ENCODE peak calls at places on chromosomes 7 and 10, in six cellular contexts. Q, G, N, P, O and U are unnamed samples.

GRCh38 chr7:130394421-130395188 is 14.3 kb downstream of the CPA1 start:
- DNase-seq in G (no peak), N (no peak), O (no peak), P (no peak), Q (no peak), U (no peak)

GRCh38 chr10:71580926-71581325 is 138.7 kb downstream of the C10orf105 start:
- DNase-seq in N (no peak), G (no peak), O (no peak), P (no peak), Q (no peak), U (no peak)

GRCh38 chr7:8386926-8387550 is 46.4 kb upstream of the NXPH1 start:
- DNase-seq in G (no peak), N (no peak), P (no peak), O (no peak), Q (no peak), U (no peak)

GRCh38 chr10:44293842-44294241 is 91.1 kb downstream of the CXCL12 start:
- DNase-seq in Q (no peak), P (no peak), G (peak; percentile 16), O (no peak), N (no peak), U (no peak)

GRCh38 chr7:117963278-117964184 is 90.3 kb upstream of the CTTNBP2 start:
- DNase-seq in N (no peak), G (no peak), O (no peak), P (no peak), Q (no peak), U (no peak)

GRCh38 chr7:151006590-151007300 is 15.9 kb downstream of the NOS3 start:
- DNase-seq in N (no peak), G (no peak), P (no peak), O (no peak), Q (no peak), U (no peak)

GRCh38 chr10:128463991-128464755 is 337.9 kb upstream of the MKI67 start:
- DNase-seq in P (no peak), Q (peak; percentile 83), N (no peak), O (peak; percentile 73), G (peak; percentile 29), U (no peak)

GRCh38 chr10:55183993-55184392 is 383.0 kb upstream of the PCDH15 start:
- DNase-seq in G (no peak), P (no peak), O (no peak), Q (no peak), N (no peak), U (no peak)

GRCh38 chr10:29840516-29841276 is 205.9 kb upstream of the SVIL start:
- DNase-seq in P (no peak), Q (no peak), G (no peak), N (no peak), O (no peak), U (no peak)

GRCh38 chr10:102505462-102506115 is 1.8 kb downstream of the SUFU start:
- DNase-seq in Q (no peak), P (no peak), G (no peak), O (no peak), N (no peak), U (no peak)

GRCh38 chr7:31896929-31897328 is 173.3 kb downstream of the PDE1C start:
- DNase-seq in G (no peak), O (no peak), P (no peak), Q (no peak), N (no peak), U (no peak)

GRCh38 chr7:17234398-17235021 is 63.9 kb upstream of the AHR start:
- DNase-seq in P (no peak), O (peak; percentile 76), N (no peak), G (peak; percentile 14), Q (peak; percentile 88), U (peak; percentile 74)

GRCh38 chr10:91796332-91797076 is 1.7 kb upstream of the TNKS2 start:
- DNase-seq in Q (no peak), G (peak; percentile 66), P (peak; percentile 19), O (peak; percentile 33), N (no peak), U (no peak)

GRCh38 chr10:26296351-26296750 is 79.8 kb downstream of the GAD2 start:
- DNase-seq in O (no peak), P (no peak), G (no peak), N (no peak), Q (no peak), U (no peak)